ENCODE peak calls at places on chromosomes 13 and 19, in five cellular contexts. O, C, F, G and S are unnamed samples.

GRCh38 chr19:6958786-6959185 is 62.4 kb downstream of the MBD3L2B start:
- DNase-seq in G (no peak), O (no peak), C (no peak), F (no peak), S (no peak)

GRCh38 chr19:39645800-39646411 is 9.8 kb upstream of the LGALS16 start:
- DNase-seq in C (peak; percentile 17), O (no peak), G (no peak), F (no peak), S (no peak)

GRCh38 chr13:41311607-41312500 is 787 bp downstream of the NAA16 start:
- DNase-seq in F (peak; percentile 22), C (peak; percentile 67), O (peak; percentile 43), G (peak; percentile 68), S (peak; percentile 15)

GRCh38 chr19:42229855-42230331 is 9.8 kb downstream of the ZNF526 start:
- DNase-seq in F (no peak), O (no peak), G (no peak), C (peak; percentile 45), S (no peak)

GRCh38 chr13:76610819-76611415 is 275.3 kb downstream of the KCTD12 start:
- DNase-seq in O (no peak), C (no peak), G (no peak), F (no peak), S (no peak)

GRCh38 chr13:89749888-89750287 is 1597.6 kb upstream of the MIR17HG start:
- DNase-seq in F (no peak), G (no peak), C (no peak), O (no peak), S (no peak)

GRCh38 chr13:34816543-34816942 is 125.5 kb upstream of the NBEA start:
- DNase-seq in O (no peak), C (peak; percentile 33), F (no peak), G (no peak), S (no peak)

GRCh38 chr13:19345158-19345557 is 163.5 kb upstream of the TUBA3C start:
- DNase-seq in C (no peak), G (no peak), F (no peak), O (no peak), S (no peak)

GRCh38 chr19:39416152-39416551 is 3.7 kb downstream of the PLEKHG2 start:
- DNase-seq in O (no peak), F (no peak), G (no peak), C (no peak), S (no peak)

GRCh38 chr19:41998246-41999020 is 4.4 kb upstream of the ATP1A3 start:
- DNase-seq in G (no peak), F (no peak), O (peak; percentile 31), C (peak; percentile 88), S (no peak)

GRCh38 chr13:112722433-112723250 is 32.8 kb downstream of the ATP11A start:
- DNase-seq in G (peak; percentile 73), O (no peak), F (no peak), C (peak; percentile 58), S (no peak)